ENCODE peak calls at places on chromosomes 12 and 14, in four cellular contexts. M is ovary, I is lung, Q is astrocyte. J is an unnamed sample.

GRCh38 chr14:100463937-100464336 is 123.3 kb downstream of the BEGAIN start:
- DNase-seq in M (no peak), I (no peak), Q (no peak), J (no peak)

GRCh38 chr12:132523576-132524331 is 33.8 kb downstream of the FBRSL1 start:
- DNase-seq in M (peak; percentile 67), I (peak; percentile 62), Q (no peak), J (peak; percentile 29)

GRCh38 chr12:71846322-71846940 is 6.9 kb downstream of the TBC1D15 start:
- DNase-seq in M (no peak), I (no peak), Q (peak; percentile 6), J (peak; percentile 37)

GRCh38 chr14:22084393-22085281 is 411.0 kb upstream of the OR4E1 start:
- DNase-seq in M (no peak), I (no peak), Q (peak; percentile 20), J (peak; percentile 53)

GRCh38 chr12:110693731-110694130 is 4.8 kb upstream of the HVCN1 start:
- DNase-seq in M (no peak), I (peak; percentile 39), Q (no peak), J (no peak)

GRCh38 chr12:57216014-57216891 is at the start of gene NXPH4:
- DNase-seq in M (peak; percentile 58), I (no peak), Q (no peak), J (no peak)

GRCh38 chr12:92927436-92928116 is 1.5 kb downstream of the EEA1 start:
- DNase-seq in M (no peak), I (no peak), Q (peak; percentile 77), J (peak; percentile 63)

GRCh38 chr12:11862794-11863193 is 207.9 kb upstream of the BCL2L14 start:
- DNase-seq in M (no peak), I (no peak), Q (peak; percentile 63), J (peak; percentile 62)

GRCh38 chr12:48352157-48352775 is 1.5 kb upstream of the ZNF641 start:
- DNase-seq in M (no peak), I (no peak), Q (no peak), J (no peak)

GRCh38 chr12:121468451-121468850 is 68.5 kb downstream of the RNF34 start:
- DNase-seq in M (no peak), I (no peak), Q (no peak), J (peak; percentile 18)

GRCh38 chr14:106875503-106875902 is 1349.1 kb downstream of the TMEM121 start:
- DNase-seq in M (peak; percentile 67), I (no peak), Q (no peak), J (no peak)
- TF ChIP-seq CTCF in M (peak; percentile 11), I (no peak), Q (no peak), J (no peak)

DNA sequence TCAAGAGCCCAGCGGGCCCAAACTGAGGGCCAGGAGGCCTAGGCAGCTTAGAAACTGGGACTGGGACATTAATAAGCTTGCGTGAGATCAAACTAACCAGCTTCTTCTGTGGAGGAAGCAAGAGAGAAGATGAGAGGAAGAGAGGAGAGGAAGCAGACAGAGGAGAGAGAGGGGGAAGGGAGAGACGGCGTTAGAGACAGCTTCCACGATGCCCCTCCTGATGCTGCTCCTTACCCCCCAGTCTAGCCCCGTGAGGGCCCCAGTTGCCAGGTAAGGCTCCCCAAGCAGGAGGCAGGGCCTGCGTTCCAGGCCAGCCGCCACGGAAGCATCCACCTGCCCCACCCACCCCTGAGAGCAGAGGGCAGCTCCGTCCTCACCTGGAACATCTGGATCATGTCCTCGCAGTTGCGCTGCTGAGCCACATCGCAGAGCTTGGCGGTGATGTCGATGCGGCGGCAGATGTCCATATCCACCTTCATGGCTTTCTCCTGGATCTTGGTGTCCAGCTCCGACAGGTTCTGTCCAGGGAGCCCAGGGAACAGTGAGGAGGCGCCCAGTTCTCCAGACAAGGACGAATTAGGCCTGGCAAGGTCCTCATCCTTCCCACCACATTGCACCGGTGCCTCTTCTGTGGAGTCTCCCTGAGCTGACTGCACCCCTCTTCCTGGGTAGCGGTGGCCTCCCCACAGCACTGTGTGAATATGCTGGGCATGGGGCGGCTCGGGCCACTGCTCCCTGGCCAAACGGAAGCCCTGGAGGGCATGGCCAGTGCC is 6.3 kb downstream of the IFFO1 start:
- DNase-seq in M (no peak), I (no peak), Q (no peak), J (no peak)
- H3K4me3 ChIP-seq in M (no peak overlapping the region), I (no peak overlapping the region), Q (peak overlapping the region; percentile 22), J (no peak overlapping the region)

GRCh38 chr14:104805941-104806624 is 5.2 kb downstream of the ZBTB42 start:
- DNase-seq in M (peak; percentile 20), I (no peak), Q (no peak), J (no peak)
- TF ChIP-seq CTCF in M (no peak), I (no peak), Q (no peak), J (no peak)

DNA sequence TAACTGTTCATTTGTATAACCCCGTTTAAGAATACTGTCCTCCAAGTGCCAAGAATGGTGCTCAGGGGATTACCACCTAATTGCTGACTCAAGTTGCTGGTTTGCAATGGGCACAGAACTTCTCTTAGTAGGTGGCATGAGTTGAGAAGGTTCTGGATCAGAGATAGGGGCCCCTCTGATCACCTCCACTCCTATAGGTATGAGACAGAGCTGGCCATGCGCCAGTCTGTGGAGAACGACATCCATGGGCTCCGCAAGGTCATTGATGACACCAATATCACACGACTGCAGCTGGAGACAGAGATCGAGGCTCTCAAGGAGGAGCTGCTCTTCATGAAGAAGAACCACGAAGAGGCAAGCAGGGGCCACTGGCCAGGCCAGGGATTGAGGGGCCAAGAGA is 1.6 kb downstream of the KRT18 start:
- DNase-seq in M (no peak), I (no peak), Q (no peak), J (no peak)
- H3K4me3 ChIP-seq in M (no peak overlapping the region), I (peak overlapping the region; percentile 32), Q (peak overlapping the region; percentile 97), J (no peak overlapping the region)

DNA sequence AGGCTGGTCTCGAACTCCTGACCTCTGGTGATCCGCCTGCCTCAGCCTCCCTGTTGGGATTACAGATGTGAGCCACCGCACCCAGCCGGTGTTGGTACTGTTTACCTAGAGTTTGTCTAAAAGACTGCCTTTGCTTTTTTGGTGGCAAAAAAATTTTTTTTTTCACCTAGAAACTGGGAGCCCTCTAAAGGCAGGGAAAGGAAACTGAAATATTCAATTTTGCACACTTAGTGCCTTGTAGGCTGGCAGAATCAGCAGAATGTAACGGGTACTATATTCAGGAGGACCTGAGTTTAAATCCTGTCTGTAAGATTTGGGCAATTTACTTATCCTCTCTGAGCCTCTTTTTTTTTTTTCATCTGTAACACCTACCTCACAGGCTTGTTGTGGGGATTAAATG is 43.6 kb downstream of the PAPLN start:
- DNase-seq in M (no peak), I (no peak), Q (no peak), J (no peak)
- TF ChIP-seq CTCF in M (no peak), I (no peak), Q (no peak), J (no peak)

DNA sequence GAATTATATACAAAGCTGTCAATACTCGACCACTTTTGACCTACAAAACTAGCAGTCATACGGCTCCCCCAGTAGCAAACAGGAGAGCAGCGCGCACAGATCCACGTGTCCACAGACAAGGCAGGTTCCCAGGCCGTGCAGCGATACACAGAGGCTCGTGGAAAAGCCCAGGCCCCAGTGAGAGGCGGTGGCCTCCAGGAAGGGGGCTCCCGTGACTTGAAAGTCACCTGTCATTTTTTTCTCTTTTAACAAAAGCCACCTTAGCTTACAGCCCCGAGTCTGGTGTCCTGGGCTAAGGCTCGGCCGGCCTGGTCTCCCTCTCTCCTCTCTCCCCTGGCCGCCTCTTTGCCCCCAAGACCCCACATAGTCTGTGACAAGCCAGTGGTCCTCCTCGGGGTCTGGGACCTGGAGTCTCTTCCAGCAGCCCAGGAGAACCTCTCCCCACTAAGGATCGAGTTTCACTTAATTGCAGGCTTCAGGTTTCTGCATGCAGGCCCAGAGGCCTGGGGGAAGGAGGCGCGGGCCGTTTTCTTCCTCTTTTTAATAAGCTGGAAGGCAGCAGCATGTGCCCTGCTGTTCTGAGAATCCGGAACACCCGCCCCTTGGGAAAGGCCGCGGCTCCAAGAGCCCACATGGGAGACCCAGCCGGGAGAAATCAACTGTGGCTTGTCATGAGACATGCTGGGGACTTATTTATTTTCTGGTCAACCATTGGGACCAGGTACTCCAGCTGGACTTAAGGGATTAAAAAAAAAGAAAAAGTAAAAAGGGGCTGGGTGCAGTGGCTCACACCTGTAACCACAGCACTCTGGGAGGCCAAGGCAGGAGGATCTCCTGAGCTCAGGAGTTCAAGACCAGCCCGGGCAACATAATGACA is 15.9 kb downstream of the NCOR2 start:
- DNase-seq in M (peak; percentile 63), I (peak; percentile 70), Q (no peak), J (no peak)
- H3K4me3 ChIP-seq in M (no peak overlapping the region), I (no peak overlapping the region), Q (no peak overlapping the region), J (no peak overlapping the region)